ENCODE peak calls at places on chromosomes 4 and X, in seven cellular contexts. H is islet precursor cell, I is amniotic stem cell, R is IMR-90, D is activated T-cell treated with anti-CD3 and anti-CD28 coated beads for 24 hours, C is GDM1, A is fibroblast of the conjunctiva. K is an unnamed sample.

GRCh38 chr4:74919783-74920182 is 13.1 kb upstream of the PARM1 start:
- DNase-seq in H (no peak), I (no peak), R (no peak), D (no peak), C (no peak), A (no peak), K (no peak)

GRCh38 chr4:123452585-123452984 is 56.0 kb downstream of the SPRY1 start:
- DNase-seq in H (no peak), I (peak; percentile 7), R (peak; percentile 98), D (no peak), C (peak; percentile 20), A (peak; percentile 39), K (no peak)

GRCh38 chrX:26442340-26442739 is 226.4 kb downstream of the MAGEB5 start:
- DNase-seq in H (no peak), I (no peak), R (peak; percentile 26), D (no peak), C (no peak), A (peak; percentile 18), K (peak; percentile 10)

GRCh38 chr4:184010696-184011095 is 105.6 kb downstream of the STOX2 start:
- DNase-seq in H (no peak), I (no peak), R (no peak), D (no peak), C (no peak), A (no peak), K (no peak)

GRCh38 chr4:181597766-181598165 is 645.4 kb upstream of the TENM3 start:
- DNase-seq in H (no peak), I (no peak), R (peak; percentile 64), D (no peak), C (no peak), A (peak; percentile 2), K (peak; percentile 37)

GRCh38 chr4:100721490-100721889 is 203.7 kb upstream of the EMCN start:
- DNase-seq in H (no peak), I (no peak), R (no peak), D (no peak), C (no peak), A (no peak), K (no peak)

GRCh38 chr4:172104534-172104933 is 291.3 kb downstream of the GALNTL6 start:
- DNase-seq in H (no peak), I (no peak), R (peak; percentile 16), D (no peak), C (no peak), A (no peak), K (no peak)

GRCh38 chr4:102341201-102341600 is 4.1 kb downstream of the SLC39A8 start:
- DNase-seq in H (no peak), I (no peak), R (no peak), D (no peak), C (no peak), A (no peak), K (no peak)

GRCh38 chr4:13496605-13497004 is 12.5 kb upstream of the RAB28 start:
- DNase-seq in H (no peak), I (no peak), R (no peak), D (no peak), C (no peak), A (no peak), K (no peak)

K was measured in smooth muscle cell of the brain vasculature.